ENCODE peak calls at places on chromosomes 13 and 19, in seven cellular contexts. One of them, this sample, is unnamed.

GRCh38 chr13:28819046-28819747 is 942 bp upstream of the MTUS2 start:
- DNase-seq in ovary: no peak
- DNase-seq in stomach: no peak
- DNase-seq in left lung: no peak
- DNase-seq in upper lobe of right lung: no peak
- DNase-seq in hepatocyte: peak; percentile 26
- DNase-seq in keratinocyte: no peak
- DNase-seq in this sample: no peak

GRCh38 chr13:48904668-48905290 is 70.9 kb upstream of the FNDC3A start:
- DNase-seq in ovary: no peak
- DNase-seq in stomach: no peak
- DNase-seq in left lung: no peak
- DNase-seq in upper lobe of right lung: no peak
- DNase-seq in hepatocyte: no peak
- DNase-seq in keratinocyte: no peak
- DNase-seq in this sample: no peak

GRCh38 chr13:52945348-52945747 is 83.3 kb upstream of the OLFM4 start:
- DNase-seq in ovary: no peak
- DNase-seq in stomach: no peak
- DNase-seq in left lung: no peak
- DNase-seq in upper lobe of right lung: no peak
- DNase-seq in hepatocyte: no peak
- DNase-seq in keratinocyte: no peak
- DNase-seq in this sample: no peak

GRCh38 chr19:11242864-11243797 is 3.7 kb downstream of the ANGPTL8 start:
- DNase-seq in ovary: peak; percentile 97
- DNase-seq in stomach: peak; percentile 96
- DNase-seq in left lung: peak; percentile 92
- DNase-seq in upper lobe of right lung: peak; percentile 96
- DNase-seq in hepatocyte: peak; percentile 87
- DNase-seq in keratinocyte: no peak
- DNase-seq in this sample: peak; percentile 94

GRCh38 chr13:47932953-47933687 is 68.0 kb downstream of the SUCLA2 start:
- DNase-seq in ovary: no peak
- DNase-seq in stomach: no peak
- DNase-seq in left lung: no peak
- DNase-seq in upper lobe of right lung: no peak
- DNase-seq in hepatocyte: no peak
- DNase-seq in keratinocyte: no peak
- DNase-seq in this sample: no peak

GRCh38 chr13:30744056-30744684 is 8.8 kb downstream of the ALOX5AP start:
- DNase-seq in ovary: no peak
- DNase-seq in stomach: peak; percentile 56
- DNase-seq in left lung: peak; percentile 71
- DNase-seq in upper lobe of right lung: peak; percentile 67
- DNase-seq in hepatocyte: peak; percentile 32
- DNase-seq in keratinocyte: no peak
- DNase-seq in this sample: no peak

GRCh38 chr19:40224342-40225148 is 1.9 kb downstream of the CCNP start:
- DNase-seq in ovary: no peak
- DNase-seq in stomach: no peak
- DNase-seq in left lung: no peak
- DNase-seq in upper lobe of right lung: no peak
- DNase-seq in hepatocyte: no peak
- DNase-seq in keratinocyte: no peak
- DNase-seq in this sample: no peak

GRCh38 chr13:36345438-36346221 is 564 bp downstream of the SPART start:
- DNase-seq in ovary: peak; percentile 76
- DNase-seq in stomach: peak; percentile 67
- DNase-seq in left lung: peak; percentile 79
- DNase-seq in upper lobe of right lung: peak; percentile 69
- DNase-seq in hepatocyte: peak; percentile 84
- DNase-seq in keratinocyte: no peak
- DNase-seq in this sample: peak; percentile 81

GRCh38 chr19:3383121-3383722 is 16.8 kb downstream of the NFIC start:
- DNase-seq in ovary: peak; percentile 71
- DNase-seq in stomach: no peak
- DNase-seq in left lung: no peak
- DNase-seq in upper lobe of right lung: no peak
- DNase-seq in hepatocyte: no peak
- DNase-seq in keratinocyte: no peak
- DNase-seq in this sample: peak; percentile 80

GRCh38 chr19:58582985-58583384 is 9.8 kb upstream of the MZF1 start:
- DNase-seq in ovary: peak; percentile 17
- DNase-seq in stomach: no peak
- DNase-seq in left lung: no peak
- DNase-seq in upper lobe of right lung: peak; percentile 38
- DNase-seq in hepatocyte: no peak
- DNase-seq in keratinocyte: no peak
- DNase-seq in this sample: no peak

GRCh38 chr13:35349673-35350278 is 126.7 kb downstream of the MAB21L1 start:
- DNase-seq in ovary: no peak
- DNase-seq in stomach: no peak
- DNase-seq in left lung: no peak
- DNase-seq in upper lobe of right lung: no peak
- DNase-seq in hepatocyte: peak; percentile 43
- DNase-seq in keratinocyte: no peak
- DNase-seq in this sample: no peak

GRCh38 chr13:34349091-34349722 is 531.3 kb downstream of the RFC3 start:
- DNase-seq in ovary: no peak
- DNase-seq in stomach: no peak
- DNase-seq in left lung: peak; percentile 37
- DNase-seq in upper lobe of right lung: no peak
- DNase-seq in hepatocyte: peak; percentile 40
- DNase-seq in keratinocyte: no peak
- DNase-seq in this sample: peak; percentile 77

GRCh38 chr13:110516500-110516899 is 45.0 kb downstream of the RAB20 start:
- DNase-seq in ovary: no peak
- DNase-seq in stomach: no peak
- DNase-seq in left lung: no peak
- DNase-seq in upper lobe of right lung: no peak
- DNase-seq in hepatocyte: no peak
- DNase-seq in keratinocyte: no peak
- DNase-seq in this sample: peak; percentile 46

GRCh38 chr13:21297452-21297851 is 121.0 kb downstream of the MRPL57 start:
- DNase-seq in ovary: no peak
- DNase-seq in stomach: no peak
- DNase-seq in left lung: no peak
- DNase-seq in upper lobe of right lung: no peak
- DNase-seq in hepatocyte: no peak
- DNase-seq in keratinocyte: no peak
- DNase-seq in this sample: no peak

GRCh38 chr19:41758846-41759245 is 3.5 kb downstream of the CEACAM6 start:
- DNase-seq in ovary: no peak
- DNase-seq in stomach: no peak
- DNase-seq in left lung: no peak
- DNase-seq in upper lobe of right lung: no peak
- DNase-seq in hepatocyte: no peak
- DNase-seq in keratinocyte: no peak
- DNase-seq in this sample: no peak

GRCh38 chr13:38703255-38703654 is 16.4 kb downstream of the FREM2 start:
- DNase-seq in ovary: no peak
- DNase-seq in stomach: no peak
- DNase-seq in left lung: no peak
- DNase-seq in upper lobe of right lung: no peak
- DNase-seq in hepatocyte: no peak
- DNase-seq in keratinocyte: no peak
- DNase-seq in this sample: no peak

GRCh38 chr13:51804295-51805172 is 571 bp upstream of the DHRS12 start:
- DNase-seq in ovary: peak; percentile 68
- DNase-seq in stomach: peak; percentile 42
- DNase-seq in left lung: no peak
- DNase-seq in upper lobe of right lung: no peak
- DNase-seq in hepatocyte: peak; percentile 32
- DNase-seq in keratinocyte: no peak
- DNase-seq in this sample: peak; percentile 57

GRCh38 chr19:2461751-2462634 is 5.2 kb upstream of the LMNB2 start:
- DNase-seq in ovary: peak; percentile 60
- DNase-seq in stomach: peak; percentile 34
- DNase-seq in left lung: peak; percentile 68
- DNase-seq in upper lobe of right lung: peak; percentile 79
- DNase-seq in hepatocyte: peak; percentile 61
- DNase-seq in keratinocyte: no peak
- DNase-seq in this sample: peak; percentile 59

GRCh38 chr19:39671739-39672363 is 16.1 kb downstream of the LGALS16 start:
- DNase-seq in ovary: no peak
- DNase-seq in stomach: peak; percentile 29
- DNase-seq in left lung: no peak
- DNase-seq in upper lobe of right lung: no peak
- DNase-seq in hepatocyte: peak; percentile 70
- DNase-seq in keratinocyte: no peak
- DNase-seq in this sample: no peak

GRCh38 chr19:36638862-36639510 is 27.7 kb downstream of the ZNF461 start:
- DNase-seq in ovary: no peak
- DNase-seq in stomach: no peak
- DNase-seq in left lung: no peak
- DNase-seq in upper lobe of right lung: no peak
- DNase-seq in hepatocyte: no peak
- DNase-seq in keratinocyte: no peak
- DNase-seq in this sample: no peak

GRCh38 chr13:76012091-76012721 is 376.1 kb downstream of the LMO7 start:
- DNase-seq in ovary: no peak
- DNase-seq in stomach: no peak
- DNase-seq in left lung: no peak
- DNase-seq in upper lobe of right lung: no peak
- DNase-seq in hepatocyte: no peak
- DNase-seq in keratinocyte: no peak
- DNase-seq in this sample: no peak

GRCh38 chr13:76004411-76004810 is 368.3 kb downstream of the LMO7 start:
- DNase-seq in ovary: no peak
- DNase-seq in stomach: no peak
- DNase-seq in left lung: no peak
- DNase-seq in upper lobe of right lung: no peak
- DNase-seq in hepatocyte: no peak
- DNase-seq in keratinocyte: no peak
- DNase-seq in this sample: no peak

GRCh38 chr13:76014618-76015315 is 378.6 kb downstream of the LMO7 start:
- DNase-seq in ovary: peak; percentile 11
- DNase-seq in stomach: no peak
- DNase-seq in left lung: no peak
- DNase-seq in upper lobe of right lung: no peak
- DNase-seq in hepatocyte: no peak
- DNase-seq in keratinocyte: no peak
- DNase-seq in this sample: peak; percentile 23

DNA sequence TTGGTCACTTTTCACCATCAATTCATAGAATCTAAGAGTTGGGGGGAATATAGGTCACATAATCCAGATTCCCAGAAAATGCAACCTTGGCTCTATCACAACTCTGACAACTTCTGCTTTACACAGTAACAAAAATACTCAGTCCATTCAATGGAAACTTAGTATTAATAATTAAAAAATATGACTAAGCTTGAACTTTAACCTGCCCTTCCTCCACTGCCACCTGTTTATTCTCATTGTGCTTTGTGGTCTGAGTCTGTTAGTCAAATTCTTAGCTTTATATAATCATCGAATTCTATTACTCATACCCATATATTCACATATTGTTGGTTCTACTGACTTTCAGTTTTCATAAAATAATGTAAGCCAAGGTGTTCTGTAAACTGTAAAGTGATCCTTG is 373.4 kb downstream of the LMO7 start:
- DNase-seq in ovary: no peak
- DNase-seq in stomach: no peak
- DNase-seq in left lung: no peak
- DNase-seq in upper lobe of right lung: no peak
- DNase-seq in hepatocyte: no peak
- DNase-seq in keratinocyte: no peak
- DNase-seq in this sample: no peak
- H3K4me1 ChIP-seq in ovary: peaks cover 3% of the 10 kb centered on the region
- H3K4me1 ChIP-seq in stomach: peaks cover 5% of the 10 kb centered on the region
- H3K4me1 ChIP-seq in left lung: peaks cover 5% of the 10 kb centered on the region
- H3K4me1 ChIP-seq in upper lobe of right lung: no peaks in the 10 kb centered on the region
- H3K4me1 ChIP-seq in hepatocyte: no peaks in the 10 kb centered on the region
- H3K4me1 ChIP-seq in keratinocyte: no peaks in the 10 kb centered on the region
- H3K4me1 ChIP-seq in this sample: peaks cover 21% of the 10 kb centered on the region

DNA sequence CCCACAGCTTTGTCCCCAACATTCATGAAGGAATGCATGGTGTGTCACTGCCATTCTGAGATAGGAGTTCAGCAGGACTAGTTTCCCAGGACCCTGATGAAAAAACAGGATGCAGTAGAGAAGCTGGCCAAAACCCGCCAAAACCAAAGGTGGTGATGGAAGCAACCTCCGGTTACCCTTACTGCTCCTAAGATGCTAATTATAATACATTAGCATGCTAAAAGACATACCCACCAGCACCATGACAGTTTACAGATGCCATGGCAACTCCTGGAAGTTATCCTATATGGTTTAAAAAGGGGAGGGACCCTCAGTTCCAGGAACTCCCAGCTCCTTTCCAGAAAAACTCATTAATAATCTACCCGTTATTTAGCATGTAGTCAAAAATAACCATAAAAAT is 59.9 kb upstream of the KCTD15 start:
- DNase-seq in ovary: no peak
- DNase-seq in stomach: no peak
- DNase-seq in left lung: no peak
- DNase-seq in upper lobe of right lung: no peak
- DNase-seq in hepatocyte: no peak
- DNase-seq in keratinocyte: no peak
- DNase-seq in this sample: no peak
- H3K27me3 ChIP-seq in ovary: no peaks in the 10 kb centered on the region
- H3K27me3 ChIP-seq in stomach: no peaks in the 10 kb centered on the region
- H3K27me3 ChIP-seq in left lung: no peaks in the 10 kb centered on the region
- H3K27me3 ChIP-seq in upper lobe of right lung: no peaks in the 10 kb centered on the region
- H3K27me3 ChIP-seq in hepatocyte: no peaks in the 10 kb centered on the region
- H3K27me3 ChIP-seq in keratinocyte: peaks cover 4% of the 10 kb centered on the region
- H3K27me3 ChIP-seq in this sample: peaks cover 6% of the 10 kb centered on the region

DNA sequence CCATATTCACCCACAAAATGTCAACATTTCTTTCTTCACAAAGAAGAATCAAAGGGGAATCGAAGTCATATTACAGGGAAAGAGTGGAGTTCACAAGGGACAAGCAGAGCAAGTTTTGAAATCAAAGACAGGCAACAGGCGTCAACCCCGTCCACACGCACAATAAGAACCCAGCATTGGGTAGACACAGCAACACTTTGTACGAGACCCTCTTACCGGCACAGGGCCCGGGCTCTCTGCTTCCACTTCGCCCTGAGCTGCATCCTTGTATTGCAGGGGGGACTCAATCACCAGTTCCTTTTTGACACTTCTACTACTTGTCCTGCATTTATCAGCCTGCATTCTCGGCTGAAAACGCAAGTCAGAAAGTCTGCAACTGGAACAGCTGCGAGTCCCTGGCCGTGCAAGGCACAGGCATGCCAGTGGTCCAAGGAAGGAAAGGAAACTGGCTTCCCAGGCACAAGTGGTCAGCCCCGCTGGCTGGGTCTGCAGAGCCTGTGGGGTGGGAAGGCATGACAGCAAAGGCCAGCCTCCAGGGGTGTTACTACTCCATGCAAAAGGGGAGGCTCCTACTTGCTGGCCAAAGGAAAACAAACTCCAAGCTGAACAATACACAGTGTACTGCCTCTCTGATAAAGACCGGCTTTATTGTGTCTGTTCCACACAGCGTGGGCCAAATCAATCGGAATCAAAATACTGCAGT is at the start of gene DOCK9:
- DNase-seq in ovary: peak; percentile 52
- DNase-seq in stomach: peak; percentile 60
- DNase-seq in left lung: peak; percentile 57
- DNase-seq in upper lobe of right lung: peak; percentile 69
- DNase-seq in hepatocyte: peak; percentile 43
- DNase-seq in keratinocyte: no peak
- DNase-seq in this sample: peak; percentile 75
- H3K4me3 ChIP-seq in ovary: peak within 1 kb of the TSS; percentile 32
- H3K4me3 ChIP-seq in stomach: peak within 1 kb of the TSS; percentile 36
- H3K4me3 ChIP-seq in left lung: peak within 1 kb of the TSS; percentile 43
- H3K4me3 ChIP-seq in upper lobe of right lung: peak within 1 kb of the TSS; percentile 49
- H3K4me3 ChIP-seq in hepatocyte: no peak within 1 kb of the TSS
- H3K4me3 ChIP-seq in keratinocyte: peak within 1 kb of the TSS; percentile 80
- H3K4me3 ChIP-seq in this sample: peak within 1 kb of the TSS; percentile 58

GRCh38 chr13:40626977-40627376 is 39.5 kb downstream of the FOXO1 start:
- DNase-seq in ovary: no peak
- DNase-seq in stomach: no peak
- DNase-seq in left lung: no peak
- DNase-seq in upper lobe of right lung: no peak
- DNase-seq in hepatocyte: no peak
- DNase-seq in keratinocyte: no peak
- DNase-seq in this sample: no peak
- H3K4me1 ChIP-seq in ovary: peaks cover 24% of the 10 kb centered on the region
- H3K4me1 ChIP-seq in stomach: peaks cover 74% of the 10 kb centered on the region
- H3K4me1 ChIP-seq in left lung: peaks cover 4% of the 10 kb centered on the region
- H3K4me1 ChIP-seq in upper lobe of right lung: peaks cover 41% of the 10 kb centered on the region
- H3K4me1 ChIP-seq in hepatocyte: peaks cover 6% of the 10 kb centered on the region
- H3K4me1 ChIP-seq in keratinocyte: peaks cover 10% of the 10 kb centered on the region
- H3K4me1 ChIP-seq in this sample: peaks cover 45% of the 10 kb centered on the region